ENCODE peak calls at places on chromosomes 3 and 15, in four cellular contexts. H is stimulated activated CD4-positive, alpha-beta T cell treated with anti-CD3 and anti-CD28 coated beads, Interleukin-4, amount 100 ng/mL, for 48 hours; W is CD4-positive, alpha-beta memory T cell; O is ovary. V is an unnamed sample.

GRCh38 chr3:180855364-180855763 is 57.1 kb upstream of the FXR1 start:
- DNase-seq in W (no peak), O (no peak), H (no peak), V (peak; percentile 6)

GRCh38 chr15:78079296-78080087 is 2.0 kb upstream of the TBC1D2B start:
- DNase-seq in O (no peak), H (no peak), W (no peak), V (no peak)

GRCh38 chr3:122356402-122356801 is 26.6 kb downstream of the MIX23 start:
- DNase-seq in O (peak; percentile 49), W (peak; percentile 19), H (no peak), V (peak; percentile 60)

GRCh38 chr3:196867507-196868296 is at the start of gene SENP5:
- DNase-seq in O (peak; percentile 88), W (peak; percentile 87), H (peak; percentile 90), V (peak; percentile 81)

GRCh38 chr3:129793356-129793755 is 100.2 kb downstream of the TMCC1 start:
- DNase-seq in W (no peak), O (no peak), H (no peak), V (peak; percentile 2)

GRCh38 chr3:145719118-145719517 is 441.9 kb downstream of the PLOD2 start:
- DNase-seq in H (no peak), O (no peak), W (no peak), V (no peak)

GRCh38 chr3:36600413-36600812 is 163.9 kb downstream of the DCLK3 start:
- DNase-seq in O (no peak), W (no peak), H (no peak), V (no peak)

GRCh38 chr15:27679621-27680521 is 419.2 kb downstream of the OCA2 start:
- DNase-seq in H (no peak), W (no peak), O (no peak), V (no peak)

GRCh38 chr3:57397175-57398026 is 104.9 kb upstream of the ASB14 start:
- DNase-seq in W (peak; percentile 72), O (no peak), H (peak; percentile 23), V (peak; percentile 61)

GRCh38 chr15:95302809-95303208 is 1027.7 kb upstream of the NR2F2 start:
- DNase-seq in H (no peak), O (no peak), W (no peak), V (no peak)

GRCh38 chr3:54670269-54671000 is 257.4 kb downstream of the LRTM1 start:
- DNase-seq in W (no peak), O (no peak), H (no peak), V (no peak)

GRCh38 chr15:66163553-66163952 is 90.0 kb downstream of the MEGF11 start:
- DNase-seq in H (no peak), O (no peak), W (no peak), V (no peak)

GRCh38 chr3:122299872-122300460 is 25.1 kb upstream of the CSTA start:
- DNase-seq in O (no peak), H (peak; percentile 41), W (peak; percentile 50), V (peak; percentile 30)

GRCh38 chr15:73710321-73710720 is 26.1 kb downstream of the CD276 start:
- DNase-seq in O (no peak), H (no peak), W (no peak), V (no peak)

GRCh38 chr15:90970274-90970673 is 15.6 kb downstream of the RCCD1 start:
- DNase-seq in W (no peak), O (no peak), H (no peak), V (no peak)

V was measured in fibroblast of mammary gland.